ENCODE peak calls at places on chromosomes 1 and 21, in seven cellular contexts. Y is K562, C is SK-N-SH, Z is GM12892, T is HepG2, B is H1, L is GM12878. F is an unnamed sample.

GRCh38 chr21:42425603-42425985 is 21.9 kb downstream of the UBASH3A start:
- DNase-seq in Y (no peak), C (no peak), Z (no peak), T (no peak), B (no peak), L (peak), F (no peak)

GRCh38 chr21:41931041-41931451 is 22.8 kb downstream of the C2CD2 start:
- DNase-seq in Y (no peak), C (no peak), Z (no peak), T (no peak), B (no peak), L (no peak), F (no peak)

GRCh38 chr1:39332828-39333227 is 128.3 kb downstream of the MACF1 start:
- DNase-seq in Y (no peak), C (no peak), Z (no peak), T (no peak), B (no peak), L (no peak), F (no peak)

GRCh38 chr21:40732998-40733397 is 114.0 kb downstream of the DSCAM start:
- DNase-seq in Y (no peak), C (no peak), Z (no peak), T (no peak), B (no peak), L (no peak), F (no peak)

GRCh38 chr1:46081206-46081605 is 51.2 kb downstream of the PIK3R3 start:
- DNase-seq in Y (no peak), C (no peak), Z (no peak), T (no peak), B (no peak), L (no peak), F (no peak)

GRCh38 chr1:236067854-236068454 is 3.1 kb upstream of the NID1 start:
- DNase-seq in Y (no peak), C (no peak), Z (no peak), T (no peak), B (no peak), L (no peak), F (no peak)

GRCh38 chr1:209318302-209319056 is 265.0 kb upstream of the CAMK1G start:
- DNase-seq in Y (no peak), C (no peak), Z (no peak), T (no peak), B (no peak), L (no peak), F (no peak)

GRCh38 chr1:35085421-35085820 is 6.2 kb downstream of the ZMYM1 start:
- DNase-seq in Y (no peak), C (no peak), Z (no peak), T (no peak), B (no peak), L (no peak), F (no peak)

GRCh38 chr21:37030864-37031263 is 24.4 kb downstream of the RIPPLY3 start:
- DNase-seq in Y (no peak), C (no peak), Z (no peak), T (no peak), B (no peak), L (no peak), F (no peak)

GRCh38 chr1:25757151-25757845 is 42.7 kb upstream of the SELENON start:
- DNase-seq in Y (no peak), C (no peak), Z (no peak), T (no peak), B (no peak), L (no peak), F (no peak)
- TF ChIP-seq TAF1 in Y (no peak), C (no peak), Z (no peak), T (no peak), B (no peak), L (no peak), F (no peak)

DNA sequence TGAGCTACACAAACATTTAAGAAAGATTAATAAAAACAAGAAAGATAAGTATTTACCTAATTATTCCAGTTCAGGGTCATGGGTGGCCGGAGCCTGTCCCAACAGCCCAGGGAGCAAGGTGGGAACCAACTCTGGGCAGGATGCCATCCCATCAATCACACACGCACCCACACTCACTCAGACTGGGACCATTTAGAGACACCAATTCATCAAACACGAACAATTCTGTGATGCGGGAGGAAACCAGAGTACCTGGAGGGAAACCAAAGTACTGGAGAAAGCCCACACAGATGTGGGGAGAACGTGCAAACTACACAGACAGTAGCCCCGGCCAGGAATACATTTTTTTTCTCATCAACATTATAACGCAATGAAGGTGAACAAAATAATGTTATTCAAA is 16.2 kb downstream of the WASF2 start:
- DNase-seq in Y (no peak), C (no peak), Z (no peak), T (no peak), B (no peak), L (no peak), F (no peak)
- TF ChIP-seq TAF1 in Y (no peak), C (no peak), Z (no peak), T (no peak), B (no peak), L (no peak), F (no peak)

GRCh38 chr1:204443260-204443619 is 31.6 kb upstream of the PPP1R15B start:
- DNase-seq in Y (no peak), C (no peak), Z (no peak), T (no peak), B (no peak), L (no peak), F (no peak)
- TF ChIP-seq TAF1 in Y (no peak), C (no peak), Z (no peak), T (no peak), B (no peak), L (no peak), F (no peak)

DNA sequence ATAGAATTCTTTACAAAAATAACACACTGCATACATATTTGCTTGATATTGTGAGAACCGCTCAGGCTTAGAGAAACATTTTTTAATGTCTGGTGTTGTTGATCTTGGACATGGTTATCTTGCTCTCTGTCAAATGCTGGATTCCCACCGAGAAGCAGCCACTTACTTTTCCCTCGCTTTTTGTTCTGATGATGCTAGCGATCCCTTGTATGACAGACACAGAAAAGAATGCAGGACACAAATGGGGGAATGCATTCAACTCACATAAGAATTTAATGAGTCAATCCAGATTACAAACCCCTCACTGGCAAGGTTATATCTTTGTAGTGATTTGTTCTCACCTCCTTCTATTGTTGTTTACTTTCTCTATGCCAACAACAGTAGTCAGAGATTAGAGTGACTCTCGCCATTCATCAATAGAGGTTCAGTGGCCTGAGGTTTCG is 76.8 kb upstream of the AKT3 start:
- DNase-seq in Y (no peak), C (no peak), Z (no peak), T (no peak), B (no peak), L (no peak), F (no peak)
- TF ChIP-seq TAF1 in Y (no peak), C (no peak), Z (no peak), T (no peak), B (no peak), L (no peak), F (no peak)

F was measured in GM12891.